ENCODE peak calls at places on chromosomes 6 and 20, in four cellular contexts. One of them, this sample, is unnamed.

GRCh38 chr6:166977626-166978550 is 21.3 kb upstream of the CEP43 start:
- DNase-seq in SK-N-SH: no peak
- DNase-seq in GM23338: no peak
- DNase-seq in Panc1: no peak
- DNase-seq in this sample: no peak

GRCh38 chr20:52923123-52923543 is 49.0 kb upstream of the TSHZ2 start:
- DNase-seq in SK-N-SH: no peak
- DNase-seq in Panc1: peak; percentile 45
- DNase-seq in GM23338: peak; percentile 11
- DNase-seq in this sample: peak; percentile 5

GRCh38 chr6:56671651-56672461 is 29.2 kb upstream of the DST start:
- DNase-seq in Panc1: no peak
- DNase-seq in GM23338: no peak
- DNase-seq in SK-N-SH: peak; percentile 46
- DNase-seq in this sample: no peak

GRCh38 chr6:108222504-108222903 is 38.3 kb downstream of the SNX3 start:
- DNase-seq in SK-N-SH: no peak
- DNase-seq in GM23338: no peak
- DNase-seq in Panc1: no peak
- DNase-seq in this sample: no peak

GRCh38 chr6:154501287-154501868 is 9.1 kb downstream of the CNKSR3 start:
- DNase-seq in Panc1: no peak
- DNase-seq in GM23338: no peak
- DNase-seq in SK-N-SH: no peak
- DNase-seq in this sample: no peak

GRCh38 chr6:38570750-38571149 is 69.0 kb downstream of the BTBD9 start:
- DNase-seq in GM23338: peak; percentile 43
- DNase-seq in SK-N-SH: no peak
- DNase-seq in Panc1: no peak
- DNase-seq in this sample: no peak

GRCh38 chr20:5402903-5403531 is 86.3 kb upstream of the PROKR2 start:
- DNase-seq in Panc1: peak; percentile 24
- DNase-seq in SK-N-SH: no peak
- DNase-seq in GM23338: peak; percentile 79
- DNase-seq in this sample: no peak

GRCh38 chr6:150987371-150987828 is 121.9 kb downstream of the MTHFD1L start:
- DNase-seq in Panc1: peak; percentile 66
- DNase-seq in GM23338: no peak
- DNase-seq in SK-N-SH: no peak
- DNase-seq in this sample: no peak

GRCh38 chr6:167091149-167092107 is 31.5 kb upstream of the CCR6 start:
- DNase-seq in GM23338: no peak
- DNase-seq in Panc1: no peak
- DNase-seq in SK-N-SH: peak; percentile 25
- DNase-seq in this sample: no peak

GRCh38 chr6:140597181-140597580 is 1222.7 kb upstream of the CITED2 start:
- DNase-seq in Panc1: no peak
- DNase-seq in SK-N-SH: no peak
- DNase-seq in GM23338: no peak
- DNase-seq in this sample: no peak

GRCh38 chr20:9442858-9443257 is 71.5 kb upstream of the LAMP5 start:
- DNase-seq in SK-N-SH: peak; percentile 64
- DNase-seq in Panc1: no peak
- DNase-seq in GM23338: no peak
- DNase-seq in this sample: no peak

GRCh38 chr6:42901538-42901957 is 14.3 kb upstream of the PTCRA start:
- DNase-seq in Panc1: peak; percentile 72
- DNase-seq in SK-N-SH: peak; percentile 72
- DNase-seq in GM23338: peak; percentile 94
- DNase-seq in this sample: peak; percentile 85

GRCh38 chr6:157206359-157206815 is 116.9 kb downstream of the TMEM242 start:
- DNase-seq in SK-N-SH: no peak
- DNase-seq in Panc1: no peak
- DNase-seq in GM23338: no peak
- DNase-seq in this sample: no peak

GRCh38 chr20:6637160-6637579 is 130.3 kb upstream of the BMP2 start:
- DNase-seq in GM23338: peak; percentile 45
- DNase-seq in Panc1: no peak
- DNase-seq in SK-N-SH: no peak
- DNase-seq in this sample: no peak

GRCh38 chr6:119079288-119079809 is 885 bp upstream of the FAM184A start:
- DNase-seq in GM23338: no peak
- DNase-seq in Panc1: no peak
- DNase-seq in SK-N-SH: no peak
- DNase-seq in this sample: no peak

GRCh38 chr20:23200914-23201313 is 114.8 kb upstream of the CD93 start:
- DNase-seq in GM23338: peak; percentile 85
- DNase-seq in SK-N-SH: peak; percentile 16
- DNase-seq in Panc1: peak; percentile 8
- DNase-seq in this sample: no peak

GRCh38 chr6:4134841-4135664 is at the start of gene ECI2:
- DNase-seq in Panc1: no peak
- DNase-seq in SK-N-SH: peak; percentile 81
- DNase-seq in GM23338: peak; percentile 83
- DNase-seq in this sample: peak; percentile 44

GRCh38 chr6:99013145-99013544 is 65.4 kb upstream of the FBXL4 start:
- DNase-seq in GM23338: no peak
- DNase-seq in Panc1: no peak
- DNase-seq in SK-N-SH: no peak
- DNase-seq in this sample: peak; percentile 37

GRCh38 chr6:80872194-80872950 is 765.9 kb downstream of the BCKDHB start:
- DNase-seq in SK-N-SH: no peak
- DNase-seq in Panc1: no peak
- DNase-seq in GM23338: no peak
- DNase-seq in this sample: no peak

GRCh38 chr20:20463933-20464374 is 96.0 kb downstream of the INSM1 start:
- DNase-seq in SK-N-SH: no peak
- DNase-seq in GM23338: peak; percentile 91
- DNase-seq in Panc1: no peak
- DNase-seq in this sample: no peak

GRCh38 chr6:110886555-110887167 is 12.1 kb downstream of the AMD1 start:
- DNase-seq in Panc1: no peak
- DNase-seq in SK-N-SH: no peak
- DNase-seq in GM23338: no peak
- DNase-seq in this sample: no peak

GRCh38 chr6:149242883-149243282 is 74.6 kb upstream of the TAB2 start:
- DNase-seq in GM23338: no peak
- DNase-seq in SK-N-SH: no peak
- DNase-seq in Panc1: no peak
- DNase-seq in this sample: no peak

GRCh38 chr6:5592911-5593519 is 331.7 kb downstream of the FARS2 start:
- DNase-seq in GM23338: no peak
- DNase-seq in SK-N-SH: no peak
- DNase-seq in Panc1: no peak
- DNase-seq in this sample: no peak

GRCh38 chr20:10696650-10697049 is 22.9 kb upstream of the JAG1 start:
- DNase-seq in SK-N-SH: no peak
- DNase-seq in Panc1: no peak
- DNase-seq in GM23338: peak; percentile 75
- DNase-seq in this sample: no peak

GRCh38 chr20:19498756-19499155 is 259.3 kb upstream of the RIN2 start:
- DNase-seq in Panc1: no peak
- DNase-seq in GM23338: no peak
- DNase-seq in SK-N-SH: no peak
- DNase-seq in this sample: no peak

GRCh38 chr20:37939701-37940151 is 36.8 kb downstream of the VSTM2L start:
- DNase-seq in Panc1: no peak
- DNase-seq in GM23338: no peak
- DNase-seq in SK-N-SH: no peak
- DNase-seq in this sample: no peak

GRCh38 chr6:50989123-50989522 is 170.5 kb downstream of the TFAP2B start:
- DNase-seq in Panc1: no peak
- DNase-seq in GM23338: no peak
- DNase-seq in SK-N-SH: no peak
- DNase-seq in this sample: no peak

GRCh38 chr6:135087803-135088202 is 33.2 kb upstream of the HBS1L start:
- DNase-seq in GM23338: no peak
- DNase-seq in SK-N-SH: no peak
- DNase-seq in Panc1: no peak
- DNase-seq in this sample: peak; percentile 44

GRCh38 chr6:130033999-130034814 is 15.8 kb downstream of the L3MBTL3 start:
- DNase-seq in Panc1: no peak
- DNase-seq in SK-N-SH: no peak
- DNase-seq in GM23338: no peak
- DNase-seq in this sample: no peak

GRCh38 chr6:10793035-10793434 is 45.3 kb downstream of the MAK start:
- DNase-seq in Panc1: no peak
- DNase-seq in GM23338: no peak
- DNase-seq in SK-N-SH: no peak
- DNase-seq in this sample: no peak

DNA sequence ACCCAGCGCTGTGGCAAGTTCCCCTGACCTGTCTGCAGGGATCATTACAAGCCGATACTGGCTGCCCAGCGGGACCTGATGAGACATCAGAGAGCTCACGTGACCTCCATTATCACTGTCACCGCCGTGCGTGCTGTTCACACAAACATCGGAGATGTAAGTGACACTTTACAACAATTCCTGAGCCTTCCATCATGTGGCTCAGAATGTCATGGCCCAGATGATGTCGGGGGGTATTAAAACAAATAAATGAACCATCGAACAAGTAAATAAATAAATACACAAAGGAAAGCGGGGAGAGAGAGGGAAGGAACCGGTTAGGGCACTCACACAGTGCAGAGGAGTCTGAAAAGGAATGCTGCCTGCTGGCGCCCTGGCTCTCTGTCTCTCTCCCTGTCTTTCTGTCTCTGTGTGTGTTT is 195.1 kb downstream of the BMP7 start:
- DNase-seq in Panc1: no peak
- DNase-seq in SK-N-SH: no peak
- DNase-seq in GM23338: peak; percentile 69
- DNase-seq in this sample: no peak
- TF ChIP-seq REST in Panc1: no peak
- TF ChIP-seq REST in SK-N-SH: no peak
- TF ChIP-seq REST in GM23338: no peak
- TF ChIP-seq REST in this sample: no peak

GRCh38 chr6:35521235-35521634 is 8.5 kb upstream of the TULP1 start:
- DNase-seq in SK-N-SH: peak; percentile 21
- DNase-seq in Panc1: no peak
- DNase-seq in GM23338: no peak
- DNase-seq in this sample: no peak

GRCh38 chr6:35524380-35525020 is 11.8 kb upstream of the TULP1 start:
- DNase-seq in Panc1: no peak
- DNase-seq in GM23338: no peak
- DNase-seq in SK-N-SH: no peak
- DNase-seq in this sample: no peak

GRCh38 chr6:35519313-35520015 is 6.8 kb upstream of the TULP1 start:
- DNase-seq in Panc1: no peak
- DNase-seq in SK-N-SH: no peak
- DNase-seq in GM23338: no peak
- DNase-seq in this sample: no peak

GRCh38 chr6:35518566-35519312 is 6.0 kb upstream of the TULP1 start:
- DNase-seq in Panc1: no peak
- DNase-seq in GM23338: no peak
- DNase-seq in SK-N-SH: no peak
- DNase-seq in this sample: no peak

GRCh38 chr6:35522660-35523658 is 10.3 kb upstream of the TULP1 start:
- DNase-seq in SK-N-SH: peak; percentile 92
- DNase-seq in Panc1: peak; percentile 51
- DNase-seq in GM23338: peak; percentile 86
- DNase-seq in this sample: peak; percentile 58
- H3K4me3 ChIP-seq in SK-N-SH: no peak overlapping the region
- H3K4me3 ChIP-seq in Panc1: no peak overlapping the region
- H3K4me3 ChIP-seq in GM23338: peak overlapping the region; percentile 25
- H3K4me3 ChIP-seq in this sample: peak overlapping the region; percentile 23

DNA sequence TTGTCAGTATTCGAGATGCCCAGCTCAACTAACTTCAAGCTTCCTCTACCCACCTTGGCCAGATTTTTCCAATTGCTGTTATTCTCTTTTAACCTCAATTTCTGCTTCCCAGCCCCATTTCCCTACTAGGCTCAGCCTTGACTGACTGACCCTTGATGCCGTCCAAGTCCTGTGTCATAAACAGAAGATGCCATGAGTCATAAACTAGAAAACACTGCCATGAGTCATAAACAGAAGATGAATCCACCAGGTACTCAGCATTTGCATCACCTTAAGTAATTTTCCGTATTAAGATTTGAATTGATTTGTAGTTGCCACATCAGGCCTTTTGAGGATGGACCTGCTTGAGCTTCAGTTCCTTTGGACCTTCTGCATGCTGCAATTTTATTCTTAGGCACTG is 123.8 kb downstream of the FAM83B start:
- DNase-seq in Panc1: no peak
- DNase-seq in SK-N-SH: no peak
- DNase-seq in GM23338: no peak
- DNase-seq in this sample: no peak
- TF ChIP-seq POLR2AphosphoS5 in Panc1: no peak
- TF ChIP-seq POLR2AphosphoS5 in SK-N-SH: no peak
- TF ChIP-seq POLR2AphosphoS5 in GM23338: no peak
- TF ChIP-seq POLR2AphosphoS5 in this sample: no peak

DNA sequence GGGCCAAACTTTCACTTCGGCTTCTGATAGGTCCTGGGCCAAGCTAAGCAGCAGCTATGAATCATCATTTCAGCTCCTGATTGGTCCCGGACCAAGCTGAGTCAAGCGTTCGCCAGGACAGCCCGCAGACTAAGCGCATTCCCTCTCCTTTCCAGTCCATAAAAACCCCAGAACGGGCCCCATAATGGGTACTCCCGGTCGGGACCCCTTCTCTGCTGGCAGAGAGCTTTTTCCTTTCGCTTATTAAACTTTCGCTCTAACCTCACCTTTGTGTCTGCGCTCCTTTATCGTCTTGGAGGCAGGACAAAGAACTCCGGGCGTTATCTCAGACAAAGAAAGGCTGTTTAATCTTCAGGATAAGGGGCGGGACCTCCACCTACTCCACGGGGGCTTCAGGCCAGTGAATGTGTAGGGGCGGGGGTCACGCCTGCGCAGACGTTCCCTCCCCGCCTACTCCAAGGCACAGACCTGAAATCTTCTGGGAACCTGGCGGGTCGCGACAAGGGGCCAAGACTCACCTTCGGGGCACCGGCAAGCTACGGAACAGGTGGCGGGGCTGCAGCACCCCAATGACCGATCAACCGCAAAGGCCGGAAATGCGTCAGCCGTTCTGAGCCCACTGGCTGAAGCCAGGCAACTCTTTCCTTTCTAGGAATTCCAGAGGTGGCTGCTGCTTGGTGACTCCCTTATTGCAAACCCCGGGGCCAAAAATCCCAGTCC is at the start of gene ZSCAN31:
- DNase-seq in Panc1: no peak
- DNase-seq in SK-N-SH: peak; percentile 81
- DNase-seq in GM23338: peak; percentile 98
- DNase-seq in this sample: peak; percentile 98
- TF ChIP-seq REST in Panc1: no peak
- TF ChIP-seq REST in SK-N-SH: no peak
- TF ChIP-seq REST in GM23338: no peak
- TF ChIP-seq REST in this sample: peak; percentile 29

DNA sequence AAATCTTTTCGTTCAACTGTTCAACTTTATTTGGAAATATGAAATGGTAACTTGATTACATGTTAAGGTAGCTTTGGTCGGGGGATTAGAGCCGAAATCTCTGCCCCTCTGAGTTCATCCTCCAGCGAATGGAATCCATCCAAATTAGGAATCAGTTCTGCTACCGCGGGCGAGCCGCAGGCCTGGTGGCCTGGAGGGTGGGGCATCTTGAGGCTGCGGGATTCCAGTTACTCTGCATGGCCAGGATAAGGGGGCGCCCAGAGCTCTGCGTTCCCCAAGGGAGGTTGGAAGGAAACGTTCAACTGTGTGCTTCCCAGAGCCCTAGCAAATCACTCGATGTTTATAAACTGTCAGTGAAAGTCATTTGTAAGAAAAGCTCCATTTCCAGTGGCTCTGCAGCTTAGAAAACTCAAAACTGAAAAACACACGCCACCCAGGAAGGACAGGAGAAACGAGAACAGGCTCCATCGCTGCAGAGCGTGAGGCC is 262.2 kb downstream of the TAF4 start:
- DNase-seq in GM23338: no peak
- DNase-seq in Panc1: no peak
- DNase-seq in SK-N-SH: no peak
- DNase-seq in this sample: no peak
- H3K4me3 ChIP-seq in GM23338: no peak overlapping the region
- H3K4me3 ChIP-seq in Panc1: no peak overlapping the region
- H3K4me3 ChIP-seq in SK-N-SH: no peak overlapping the region
- H3K4me3 ChIP-seq in this sample: no peak overlapping the region

This sample was measured in HL-60.